ENCODE peak calls at places on chromosomes 6 and 20, in four cellular contexts. L is EL, D is cardiac septum, Y is EH. F is an unnamed sample.
A peak's percentile ranks its signal among the peaks of the same experiment; 100 is the strongest.

GRCh38 chr6:70479236-70479635 is 65.9 kb downstream of the FAM135A start:
- DNase-seq in D (no peak), Y (peak; percentile 15), L (no peak), F (peak; percentile 34)

GRCh38 chr6:116533233-116533957 is 12.1 kb downstream of the TRAPPC3L start:
- DNase-seq in D (no peak), Y (no peak), L (no peak), F (no peak)

GRCh38 chr6:79872986-79873385 is 74.4 kb downstream of the ELOVL4 start:
- DNase-seq in D (no peak), Y (peak; percentile 62), L (peak; percentile 50), F (no peak)

GRCh38 chr20:50427740-50428462 is 82.3 kb upstream of the PTPN1 start:
- DNase-seq in Y (peak; percentile 46), L (no peak), D (no peak), F (no peak)

GRCh38 chr6:110509617-110510231 is 33.3 kb upstream of the SLC22A16 start:
- DNase-seq in L (peak; percentile 91), D (no peak), Y (peak; percentile 89), F (no peak)

GRCh38 chr6:142045380-142046270 is 87.1 kb upstream of the GJE1 start:
- DNase-seq in Y (peak; percentile 63), L (peak; percentile 32), D (no peak), F (no peak)

GRCh38 chr6:136341967-136342366 is 52.3 kb upstream of the BCLAF1 start:
- DNase-seq in D (no peak), L (peak; percentile 6), Y (no peak), F (no peak)

GRCh38 chr20:50635014-50635557 is 56.3 kb downstream of the RIPOR3 start:
- DNase-seq in L (no peak), Y (no peak), D (no peak), F (no peak)

GRCh38 chr20:43680976-43681375 is 14.1 kb downstream of the MYBL2 start:
- DNase-seq in D (no peak), Y (peak; percentile 29), L (no peak), F (no peak)

GRCh38 chr20:4519530-4519929 is 202.2 kb upstream of the PRND start:
- DNase-seq in Y (no peak), D (no peak), L (no peak), F (no peak)

GRCh38 chr20:35849726-35850125 is 77.9 kb downstream of the PHF20 start:
- DNase-seq in Y (no peak), L (no peak), D (no peak), F (no peak)

GRCh38 chr6:24991748-24992467 is 56.1 kb upstream of the RIPOR2 start:
- DNase-seq in Y (peak; percentile 72), L (peak; percentile 58), D (no peak), F (peak; percentile 59)

GRCh38 chr6:81621816-81622395 is 130.6 kb downstream of the TENT5A start:
- DNase-seq in D (no peak), L (peak; percentile 33), Y (peak; percentile 55), F (no peak)

GRCh38 chr6:6179858-6180257 is 140.6 kb downstream of the F13A1 start:
- DNase-seq in Y (no peak), L (no peak), D (no peak), F (no peak)

GRCh38 chr20:62065669-62066338 is at the start of gene TAF4:
- DNase-seq in D (peak; percentile 90), L (peak; percentile 79), Y (peak; percentile 72), F (peak; percentile 66)

GRCh38 chr6:33672808-33673207 is 38.7 kb downstream of the UQCC2 start:
- DNase-seq in L (peak; percentile 97), Y (peak; percentile 98), D (peak; percentile 93), F (no peak)

GRCh38 chr6:37279366-37280134 is 21.6 kb upstream of the TMEM217 start:
- DNase-seq in L (peak; percentile 21), Y (peak; percentile 70), D (no peak), F (no peak)

GRCh38 chr6:37317312-37318038 is 36.3 kb upstream of the RNF8 start:
- DNase-seq in L (no peak), D (no peak), Y (no peak), F (no peak)

GRCh38 chr20:20199338-20200160 is 147.2 kb downstream of the CFAP61 start:
- DNase-seq in Y (no peak), L (no peak), D (no peak), F (peak; percentile 75)

GRCh38 chr6:167481527-167481926 is 156.6 kb downstream of the TTLL2 start:
- DNase-seq in L (no peak), Y (no peak), D (no peak), F (no peak)

GRCh38 chr6:134676307-134677281 is 273.3 kb downstream of the ALDH8A1 start:
- DNase-seq in Y (peak; percentile 8), D (no peak), L (no peak), F (no peak)

GRCh38 chr6:56725257-56725656 is 82.6 kb upstream of the DST start:
- DNase-seq in L (no peak), Y (no peak), D (no peak), F (no peak)

GRCh38 chr6:142696689-142697088 is 248.3 kb downstream of the HIVEP2 start:
- DNase-seq in D (no peak), L (peak; percentile 28), Y (peak; percentile 46), F (no peak)

GRCh38 chr6:139996253-139996834 is 621.9 kb upstream of the CITED2 start:
- DNase-seq in Y (peak; percentile 17), D (no peak), L (peak; percentile 32), F (no peak)

GRCh38 chr6:78526432-78526831 is 340.9 kb upstream of the IRAK1BP1 start:
- DNase-seq in D (no peak), Y (no peak), L (no peak), F (no peak)

GRCh38 chr6:62645274-62645673 is 359.2 kb upstream of the KHDRBS2 start:
- DNase-seq in D (no peak), L (no peak), Y (no peak), F (no peak)

GRCh38 chr6:47288245-47289090 is 21.2 kb downstream of the TNFRSF21 start:
- DNase-seq in Y (no peak), L (no peak), D (no peak), F (peak; percentile 44)

GRCh38 chr6:165671222-165671715 is 8.2 kb upstream of the PDE10A start:
- DNase-seq in Y (no peak), L (no peak), D (no peak), F (peak; percentile 37)

GRCh38 chr6:11083491-11083890 is 10.1 kb upstream of the SMIM13 start:
- DNase-seq in D (no peak), L (peak; percentile 57), Y (peak; percentile 39), F (no peak)

GRCh38 chr6:3797231-3798200 is 46.0 kb upstream of the PXDC1 start:
- DNase-seq in Y (peak; percentile 91), L (peak; percentile 91), D (no peak), F (no peak)

GRCh38 chr6:56491606-56492328 is 150.9 kb downstream of the DST start:
- DNase-seq in L (peak; percentile 64), D (peak; percentile 74), Y (peak; percentile 36), F (no peak)

GRCh38 chr6:97322811-97323210 is 39.8 kb upstream of the MMS22L start:
- DNase-seq in D (no peak), L (peak; percentile 81), Y (peak; percentile 85), F (no peak)

GRCh38 chr6:41636803-41637178 is 1.5 kb upstream of the MDFI start:
- DNase-seq in L (peak; percentile 34), Y (peak; percentile 19), D (no peak), F (no peak)

GRCh38 chr6:84623956-84624680 is 140.3 kb downstream of the TBX18 start:
- DNase-seq in D (no peak), Y (peak; percentile 88), L (peak; percentile 93), F (no peak)

GRCh38 chr6:127110712-127111111 is 7.8 kb upstream of the RSPO3 start:
- DNase-seq in Y (no peak), D (no peak), L (no peak), F (no peak)

GRCh38 chr20:51446656-51447055 is 95.9 kb downstream of the NFATC2 start:
- DNase-seq in D (no peak), L (peak; percentile 94), Y (peak; percentile 91), F (no peak)

GRCh38 chr6:2765896-2766766 is 938 bp downstream of the WRNIP1 start:
- DNase-seq in L (peak; percentile 51), Y (peak; percentile 61), D (peak; percentile 78), F (peak; percentile 35)

GRCh38 chr20:25485872-25486271 is 78.4 kb downstream of the GINS1 start:
- DNase-seq in D (no peak), Y (no peak), L (no peak), F (no peak)

GRCh38 chr6:169783971-169784930 is 32.8 kb downstream of the ERMARD start:
- DNase-seq in Y (no peak), L (no peak), D (peak; percentile 70), F (no peak)

F was measured in NCI-H1105.